ENCODE peak calls at places on chromosome 11, in nine cellular contexts. H is glutamatergic neuron; M is SW 1271; Y is stimulated activated naive CD4-positive, alpha-beta T cell; R is dorsolateral prefrontal cortex; C is posterior cingulate gyrus; J is RWPE1; A is B cell; W is AG10803. E is an unnamed sample.

GRCh38 chr11:118370774-118371173 is 11.4 kb downstream of the UBE4A start:
- DNase-seq in C (no peak), W (no peak), Y (no peak), J (peak), H (no peak), R (no peak), A (no peak), M (no peak), E (no peak)

GRCh38 chr11:59208956-59209355 is 3.8 kb downstream of the MPEG1 start:
- DNase-seq in A (no peak), C (no peak), W (no peak), M (no peak), J (no peak), H (no peak), Y (no peak), R (no peak), E (no peak)

GRCh38 chr11:95688501-95689222 is 100.9 kb downstream of the FAM76B start:
- DNase-seq in W (no peak), Y (peak), C (no peak), M (no peak), R (no peak), J (no peak), A (no peak), H (no peak), E (no peak)

GRCh38 chr11:65262775-65263174 is 1.0 kb downstream of the POLA2 start:
- DNase-seq in H (no peak), Y (no peak), J (no peak), W (no peak), A (peak), M (no peak), R (no peak), C (no peak), E (no peak)

GRCh38 chr11:109926941-109927340 is 166.3 kb upstream of the ZC3H12C start:
- DNase-seq in A (no peak), M (no peak), R (no peak), Y (no peak), J (no peak), W (no peak), H (no peak), C (no peak), E (no peak)

GRCh38 chr11:123681007-123681406 is 26.6 kb upstream of the SCN3B start:
- DNase-seq in A (no peak), H (no peak), J (no peak), R (no peak), W (no peak), C (no peak), Y (peak), M (no peak), E (no peak)

GRCh38 chr11:123838659-123839058 is 32.5 kb upstream of the OR6M1 start:
- DNase-seq in W (no peak), R (no peak), J (peak), H (no peak), A (no peak), Y (no peak), C (no peak), M (no peak), E (no peak)

GRCh38 chr11:109772846-109773400 is 320.3 kb upstream of the ZC3H12C start:
- DNase-seq in A (no peak), C (peak), H (peak), J (no peak), W (no peak), M (no peak), R (peak), Y (no peak), E (no peak)

GRCh38 chr11:102184269-102184987 is 74.2 kb downstream of the YAP1 start:
- DNase-seq in R (no peak), C (no peak), M (no peak), H (no peak), A (no peak), J (no peak), W (no peak), Y (no peak), E (no peak)

GRCh38 chr11:108732395-108732794 is 67.5 kb downstream of the DDX10 start:
- DNase-seq in H (no peak), R (no peak), M (no peak), Y (no peak), W (no peak), C (no peak), J (no peak), A (no peak), E (no peak)

E was measured in T1000.